ENCODE peak calls at places on chromosomes 2 and 18, in five cellular contexts. Q, R, P, F and A are unnamed samples.
A peak's percentile ranks its signal among the peaks of the same experiment; 100 is the strongest.

GRCh38 chr2:240449764-240450531 is 14.5 kb downstream of the GPC1 start:
- DNase-seq in Q (no peak), R (no peak), P (no peak), F (no peak), A (no peak)

GRCh38 chr2:26581266-26581990 is 59.7 kb downstream of the CIB4 start:
- DNase-seq in Q (no peak), R (peak; percentile 53), P (no peak), F (peak; percentile 13), A (no peak)

GRCh38 chr2:9388950-9389911 is 34.1 kb downstream of the ITGB1BP1 start:
- DNase-seq in Q (no peak), R (peak; percentile 58), P (no peak), F (no peak), A (no peak)

GRCh38 chr2:180202591-180202990 is 195.5 kb upstream of the CWC22 start:
- DNase-seq in Q (no peak), R (no peak), P (no peak), F (no peak), A (no peak)

GRCh38 chr2:42116195-42117181 is 52.7 kb upstream of the EML4 start:
- DNase-seq in Q (peak; percentile 95), R (no peak), P (no peak), F (no peak), A (no peak)

GRCh38 chr2:75703617-75704016 is 7.1 kb downstream of the GCFC2 start:
- DNase-seq in Q (no peak), R (no peak), P (no peak), F (no peak), A (no peak)

GRCh38 chr18:42157420-42157819 is 202.4 kb downstream of the PIK3C3 start:
- DNase-seq in Q (no peak), R (no peak), P (no peak), F (no peak), A (no peak)

GRCh38 chr18:36066001-36066400 is 1.4 kb downstream of the RPRD1A start:
- DNase-seq in Q (no peak), R (no peak), P (no peak), F (no peak), A (no peak)

GRCh38 chr2:207397917-207398655 is 131.7 kb upstream of the CREB1 start:
- DNase-seq in Q (no peak), R (no peak), P (no peak), F (no peak), A (no peak)

GRCh38 chr2:108324531-108325256 is 36.0 kb downstream of the SULT1C2 start:
- DNase-seq in Q (no peak), R (no peak), P (no peak), F (no peak), A (no peak)

GRCh38 chr2:128169933-128170709 is 79.1 kb downstream of the UGGT1 start:
- DNase-seq in Q (peak; percentile 100), R (no peak), P (no peak), F (no peak), A (no peak)

GRCh38 chr2:117801826-117802225 is 12.7 kb upstream of the DDX18 start:
- DNase-seq in Q (no peak), R (no peak), P (no peak), F (no peak), A (no peak)

GRCh38 chr2:121093735-121094520 is 191.1 kb downstream of the TFCP2L1 start:
- DNase-seq in Q (no peak), R (peak; percentile 48), P (no peak), F (no peak), A (no peak)

GRCh38 chr2:240595381-240596079 is 9.0 kb downstream of the CAPN10 start:
- DNase-seq in Q (peak; percentile 64), R (peak; percentile 63), P (no peak), F (no peak), A (no peak)

GRCh38 chr2:234764378-234764777 is 187.4 kb upstream of the SH3BP4 start:
- DNase-seq in Q (no peak), R (no peak), P (no peak), F (no peak), A (no peak)

GRCh38 chr2:127165539-127165935 is 54.6 kb downstream of the CYP27C1 start:
- DNase-seq in Q (no peak), R (peak; percentile 49), P (no peak), F (no peak), A (no peak)

GRCh38 chr2:219444566-219445091 is 10.0 kb downstream of the SPEG start:
- DNase-seq in Q (no peak), R (peak; percentile 85), P (no peak), F (no peak), A (no peak)

GRCh38 chr18:48589797-48590519 is 51.1 kb downstream of the CTIF start:
- DNase-seq in Q (no peak), R (peak; percentile 78), P (no peak), F (no peak), A (no peak)

GRCh38 chr2:142190805-142191204 is 60.0 kb upstream of the LRP1B start:
- DNase-seq in Q (no peak), R (no peak), P (no peak), F (no peak), A (no peak)

GRCh38 chr2:160703648-160704585 is 210.3 kb upstream of the RBMS1 start:
- DNase-seq in Q (no peak), R (no peak), P (no peak), F (peak; percentile 37), A (no peak)

GRCh38 chr18:64099244-64099643 is 49.6 kb downstream of the LINC00305 start:
- DNase-seq in Q (no peak), R (no peak), P (no peak), F (no peak), A (no peak)

GRCh38 chr2:74867841-74868658 is 34.1 kb downstream of the HK2 start:
- DNase-seq in Q (no peak), R (no peak), P (peak; percentile 24), F (peak; percentile 67), A (no peak)

GRCh38 chr18:47149457-47150028 is 757 bp downstream of the HDHD2 start:
- DNase-seq in Q (peak; percentile 24), R (no peak), P (no peak), F (no peak), A (no peak)

GRCh38 chr2:239067196-239067865 is 219.4 kb downstream of the TWIST2 start:
- DNase-seq in Q (no peak), R (no peak), P (no peak), F (no peak), A (no peak)

GRCh38 chr2:144521702-144522101 is 1.8 kb upstream of the ZEB2 start:
- DNase-seq in Q (no peak), R (no peak), P (no peak), F (no peak), A (no peak)

GRCh38 chr18:29164020-29164706 is 987.2 kb upstream of the CDH2 start:
- DNase-seq in Q (peak; percentile 3), R (no peak), P (no peak), F (no peak), A (no peak)

GRCh38 chr18:67139899-67140298 is 376.6 kb downstream of the DSEL start:
- DNase-seq in Q (no peak), R (no peak), P (no peak), F (no peak), A (no peak)

GRCh38 chr2:72082021-72082739 is 65.5 kb downstream of the CYP26B1 start:
- DNase-seq in Q (no peak), R (no peak), P (no peak), F (no peak), A (no peak)

GRCh38 chr18:48671561-48671945 is 132.7 kb downstream of the CTIF start:
- DNase-seq in Q (no peak), R (no peak), P (no peak), F (no peak), A (no peak)

GRCh38 chr2:3523551-3524041 is 4.3 kb upstream of the ADI1 start:
- DNase-seq in Q (peak; percentile 65), R (no peak), P (no peak), F (no peak), A (no peak)

GRCh38 chr2:73033142-73033765 is 38.3 kb downstream of the SFXN5 start:
- DNase-seq in Q (no peak), R (no peak), P (no peak), F (no peak), A (no peak)

GRCh38 chr2:190318514-190318913 is 1.1 kb downstream of the HIBCH start:
- DNase-seq in Q (no peak), R (no peak), P (no peak), F (no peak), A (no peak)
- H3K27ac ChIP-seq in Q (no peak overlapping the region), R (peak overlapping the region; percentile 89), P (peak overlapping the region; percentile 93), F (peak overlapping the region; percentile 85), A (peak overlapping the region; percentile 90)

GRCh38 chr2:70889716-70890037 is 46.0 kb upstream of the ATP6V1B1 start:
- DNase-seq in Q (no peak), R (no peak), P (no peak), F (no peak), A (no peak)

GRCh38 chr2:70888925-70889715 is 46.6 kb upstream of the ATP6V1B1 start:
- DNase-seq in Q (no peak), R (no peak), P (no peak), F (no peak), A (no peak)

GRCh38 chr2:70887550-70888229 is 48.0 kb upstream of the ATP6V1B1 start:
- DNase-seq in Q (no peak), R (no peak), P (no peak), F (no peak), A (no peak)

GRCh38 chr2:70887208-70887549 is 48.5 kb upstream of the ATP6V1B1 start:
- DNase-seq in Q (no peak), R (no peak), P (no peak), F (no peak), A (no peak)

GRCh38 chr2:70888389-70888924 is 47.2 kb upstream of the ATP6V1B1 start:
- DNase-seq in Q (no peak), R (no peak), P (no peak), F (no peak), A (no peak)
- TF ChIP-seq POLR2AphosphoS5 in Q (no peak), R (peak; percentile 18), P (no peak), F (no peak), A (no peak)

GRCh38 chr2:19806131-19806530 is 95.7 kb downstream of the TTC32 start:
- DNase-seq in Q (no peak), R (no peak), P (no peak), F (no peak), A (no peak)
- H3K27ac ChIP-seq in Q (no peak overlapping the region), R (no peak overlapping the region), P (no peak overlapping the region), F (no peak overlapping the region), A (no peak overlapping the region)

DNA sequence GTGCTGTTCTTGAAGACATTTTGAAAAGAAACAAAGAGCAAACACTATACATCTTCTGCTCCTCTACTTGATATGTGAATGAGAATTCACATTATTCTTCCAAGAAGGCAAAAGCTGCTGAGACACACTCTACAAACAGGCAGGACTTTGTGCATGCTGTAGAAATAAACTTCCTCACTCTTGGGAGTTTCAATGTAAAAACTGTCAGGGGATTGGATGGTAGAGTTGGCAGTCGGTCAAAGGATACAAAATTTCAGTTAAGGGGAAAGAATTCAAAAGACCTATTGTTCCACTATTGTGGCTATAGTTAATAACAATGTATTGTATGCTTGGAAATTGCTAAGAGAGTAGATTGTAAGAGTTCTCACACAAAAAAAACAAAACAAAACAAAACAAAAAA is 196.3 kb downstream of the MC4R start:
- DNase-seq in Q (no peak), R (no peak), P (no peak), F (no peak), A (no peak)
- TF ChIP-seq POLR2AphosphoS5 in Q (no peak), R (no peak), P (no peak), F (no peak), A (no peak)

GRCh38 chr2:95031076-95031725 is 5.7 kb downstream of the MAL start:
- DNase-seq in Q (no peak), R (no peak), P (no peak), F (no peak), A (no peak)
- H3K27ac ChIP-seq in Q (no peak overlapping the region), R (no peak overlapping the region), P (no peak overlapping the region), F (no peak overlapping the region), A (no peak overlapping the region)